ENCODE peak calls at places on chromosome 12, in five cellular contexts. U is activated CD4-positive, alpha-beta T cell treated with anti-CD3 and anti-CD28 coated beads for 1 hour; Y is EL; D is IMR-90; R is T-helper 2 cell. P is an unnamed sample.

GRCh38 chr12:131067993-131068942 is 114.6 kb downstream of the ADGRD1 start:
- DNase-seq in U (no peak), Y (no peak), R (no peak), D (no peak), P (no peak)

GRCh38 chr12:132147423-132148367 is 3.4 kb downstream of the NOC4L start:
- DNase-seq in U (no peak), R (no peak), D (no peak), Y (no peak), P (no peak)

GRCh38 chr12:96506776-96507175 is 17.4 kb downstream of the CFAP54 start:
- DNase-seq in D (no peak), R (no peak), Y (no peak), U (no peak), P (no peak)

GRCh38 chr12:130427381-130427887 is 89.7 kb downstream of the PIWIL1 start:
- DNase-seq in Y (no peak), D (no peak), U (peak), R (no peak), P (no peak)

GRCh38 chr12:7242176-7243101 is 53.0 kb downstream of the PEX5 start:
- DNase-seq in R (no peak), U (no peak), Y (no peak), D (no peak), P (no peak)

GRCh38 chr12:94427520-94428381 is 31.9 kb downstream of the CEP83 start:
- DNase-seq in U (no peak), R (no peak), Y (peak), D (peak), P (no peak)

GRCh38 chr12:72274926-72275325 is 2.8 kb downstream of the TRHDE start:
- DNase-seq in U (no peak), R (no peak), D (peak), Y (peak), P (no peak)

GRCh38 chr12:64560395-64561301 is 49.6 kb upstream of the RASSF3 start:
- DNase-seq in U (no peak), D (peak), Y (peak), R (no peak), P (no peak)

GRCh38 chr12:121830134-121830533 is 26.3 kb downstream of the SETD1B start:
- DNase-seq in R (no peak), D (no peak), Y (no peak), U (no peak), P (no peak)

GRCh38 chr12:16674885-16675284 is 68.9 kb upstream of the LMO3 start:
- DNase-seq in D (no peak), R (no peak), U (no peak), Y (no peak), P (no peak)

GRCh38 chr12:83121886-83122622 is 435.3 kb downstream of the TMTC2 start:
- DNase-seq in R (no peak), D (no peak), U (no peak), Y (no peak), P (no peak)

GRCh38 chr12:49296836-49297694 is 2.1 kb downstream of the PRPH start:
- DNase-seq in D (no peak), U (no peak), R (no peak), Y (peak), P (no peak)

P was measured in stimulated activated CD4-positive, alpha-beta T cell treated with anti-CD3 and anti-CD28 coated beads, Interleukin-1b, Interleukin-23, amount 100 ng/mL, for 4 hours.